ENCODE peak calls at places on chromosomes 4 and X, in four cellular contexts. F is WTC11, I is HepG2, V is HCT116. M is an unnamed sample.

GRCh38 chrX:9682456-9682855 is 83.2 kb downstream of the GPR143 start:
- DNase-seq in F (no peak), I (no peak), V (no peak), M (no peak)

GRCh38 chrX:12770440-12770839 is 20.8 kb upstream of the PRPS2 start:
- DNase-seq in F (no peak), I (no peak), V (no peak), M (peak)

GRCh38 chr4:85728471-85728870 is 253.5 kb downstream of the ARHGAP24 start:
- DNase-seq in F (no peak), I (no peak), V (no peak), M (no peak)

GRCh38 chrX:140918398-140919043 is 83.9 kb upstream of the SPANXB1 start:
- DNase-seq in F (peak), I (peak), V (peak), M (peak)

GRCh38 chr4:70178075-70178660 is 17.4 kb upstream of the ODAM start:
- DNase-seq in F (no peak), I (no peak), V (no peak), M (no peak)

GRCh38 chrX:46628406-46629371 is 55.1 kb downstream of the CHST7 start:
- DNase-seq in F (no peak), I (no peak), V (no peak), M (no peak)

GRCh38 chr4:3511187-3511586 is 21.0 kb downstream of the LRPAP1 start:
- DNase-seq in F (no peak), I (no peak), V (no peak), M (no peak)

GRCh38 chrX:106397788-106398538 is 213.8 kb upstream of the RADX start:
- DNase-seq in F (no peak), I (no peak), V (peak), M (peak)

GRCh38 chr4:6308890-6309643 is 39.4 kb downstream of the WFS1 start:
- DNase-seq in F (peak), I (peak), V (no peak), M (no peak)

GRCh38 chr4:90099795-90100194 is 27.4 kb upstream of the CCSER1 start:
- DNase-seq in F (no peak), I (no peak), V (no peak), M (no peak)

GRCh38 chrX:37959212-37960021 is 46.9 kb upstream of the SYTL5 start:
- DNase-seq in F (no peak), I (peak), V (no peak), M (no peak)

GRCh38 chr4:114349543-114350175 is 248.9 kb upstream of the UGT8 start:
- DNase-seq in F (no peak), I (no peak), V (no peak), M (no peak)
- TF ChIP-seq ATF3 in F (no peak), I (no peak), V (no peak), M (no peak)

GRCh38 chr4:186881521-186882220 is 158.0 kb upstream of the FAT1 start:
- DNase-seq in F (no peak), I (no peak), V (peak), M (no peak)
- TF ChIP-seq ATF3 in F (no peak), I (no peak), V (peak), M (no peak)

GRCh38 chr4:143699331-143700059 is 980 bp downstream of the FREM3 start:
- DNase-seq in F (peak), I (no peak), V (no peak), M (no peak)

GRCh38 chr4:143701365-143701764 is 890 bp upstream of the FREM3 start:
- DNase-seq in F (no peak), I (no peak), V (no peak), M (no peak)

GRCh38 chr4:143700060-143700419 is 435 bp downstream of the FREM3 start:
- DNase-seq in F (peak), I (no peak), V (no peak), M (no peak)

DNA sequence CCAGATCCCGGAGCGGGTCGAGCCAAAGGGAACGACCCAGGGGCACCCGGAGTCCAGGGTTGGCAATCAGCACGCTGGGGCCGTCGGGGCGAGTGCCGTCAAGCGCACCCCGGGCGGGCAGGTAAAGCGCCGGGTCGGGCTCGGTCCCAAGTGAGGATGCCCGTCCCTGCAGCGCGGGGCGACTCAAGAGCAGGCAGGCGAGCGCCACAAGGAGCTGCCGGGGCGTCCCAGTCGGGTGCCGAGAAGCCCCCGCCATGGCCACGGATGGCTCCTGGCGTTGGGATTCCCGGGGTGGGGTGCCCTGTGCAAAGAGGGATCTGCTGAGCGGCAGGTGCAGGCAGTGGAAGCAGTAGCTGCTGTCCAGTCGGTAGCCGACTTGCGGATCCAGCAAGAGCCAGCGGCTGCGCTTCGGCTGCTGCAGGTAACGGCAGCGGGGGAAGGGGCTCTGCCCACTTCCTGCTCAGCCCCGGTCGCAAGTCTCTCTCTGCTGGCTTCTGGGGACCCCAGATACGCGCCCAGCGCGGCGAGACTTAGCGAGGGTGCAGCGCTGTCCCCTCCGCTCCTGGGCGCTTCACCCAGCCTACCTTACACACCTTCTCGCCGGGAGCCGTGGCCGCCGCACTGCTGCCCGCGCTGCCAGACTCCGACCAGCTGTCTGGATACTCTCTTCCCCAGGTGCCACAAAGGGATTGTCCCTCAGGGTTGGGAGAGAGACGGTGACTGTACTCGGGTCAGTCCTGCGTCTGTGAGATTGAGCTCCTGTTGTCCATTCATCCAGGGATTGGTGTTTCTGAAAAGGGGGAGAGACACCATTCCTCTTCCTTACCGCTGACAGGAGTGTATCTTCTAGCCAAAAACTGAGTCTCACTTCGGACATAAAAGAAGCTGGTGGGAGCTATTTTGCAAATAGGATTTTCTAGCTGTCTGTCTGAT is at the start of gene FREM3:
- DNase-seq in F (peak), I (no peak), V (no peak), M (no peak)
- TF ChIP-seq ATF3 in F (no peak), I (no peak), V (no peak), M (no peak)

GRCh38 chr4:173517781-173518371 is 12.2 kb downstream of the HAND2 start:
- DNase-seq in F (peak), I (no peak), V (no peak), M (no peak)

GRCh38 chr4:173514641-173515217 is 15.3 kb downstream of the HAND2 start:
- DNase-seq in F (no peak), I (no peak), V (no peak), M (no peak)

GRCh38 chr4:173515458-173515857 is 14.6 kb downstream of the HAND2 start:
- DNase-seq in F (no peak), I (no peak), V (no peak), M (no peak)

GRCh38 chr4:173518419-173519102 is 11.5 kb downstream of the HAND2 start:
- DNase-seq in F (no peak), I (no peak), V (no peak), M (no peak)

GRCh38 chr4:173516621-173517612 is 13.1 kb downstream of the HAND2 start:
- DNase-seq in F (peak), I (no peak), V (no peak), M (no peak)
- TF ChIP-seq ATF3 in F (no peak), I (no peak), V (no peak), M (no peak)

DNA sequence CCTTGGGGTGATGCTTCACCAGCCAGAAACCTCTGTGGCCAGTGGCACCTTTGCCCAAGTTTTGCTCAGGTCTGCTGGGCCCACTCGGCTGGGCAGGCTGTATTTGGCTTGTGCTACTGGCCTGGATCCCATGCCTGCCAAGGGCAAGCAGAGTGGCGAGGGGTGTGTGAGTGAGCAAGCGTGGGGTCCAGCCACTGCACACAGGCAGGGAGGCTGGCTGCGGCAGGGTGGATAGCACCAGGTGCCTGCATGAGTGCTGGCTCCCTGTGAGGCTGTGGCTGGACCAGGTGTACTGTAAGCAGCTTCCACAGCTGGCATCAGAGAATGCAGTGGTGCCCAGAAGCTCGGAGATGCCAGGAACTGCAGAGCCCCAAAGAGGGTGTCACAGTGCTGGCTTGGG is 478.5 kb downstream of the STPG2 start:
- DNase-seq in F (no peak), I (no peak), V (no peak), M (no peak)
- TF ChIP-seq ATF3 in F (no peak), I (no peak), V (no peak), M (no peak)